ENCODE peak calls at places on chromosomes 13 and 19, in six cellular contexts. One of them, this sample, is unnamed.
A peak's percentile ranks its signal among the peaks of the same experiment; 100 is the strongest.

GRCh38 chr19:10876459-10877240 is 5.3 kb downstream of the CARM1 start:
- DNase-seq in HCT116: no peak
- DNase-seq in heart left ventricle: peak; percentile 61
- DNase-seq in CD8-positive, alpha-beta memory T cell: no peak
- DNase-seq in sigmoid colon: no peak
- DNase-seq in right atrium auricular region: peak; percentile 69
- DNase-seq in this sample: no peak

GRCh38 chr19:32566246-32566830 is 14.7 kb upstream of the PDCD5 start:
- DNase-seq in HCT116: no peak
- DNase-seq in heart left ventricle: no peak
- DNase-seq in CD8-positive, alpha-beta memory T cell: no peak
- DNase-seq in sigmoid colon: no peak
- DNase-seq in right atrium auricular region: peak; percentile 53
- DNase-seq in this sample: no peak

GRCh38 chr13:73914119-73914518 is 220.1 kb downstream of the KLF12 start:
- DNase-seq in HCT116: no peak
- DNase-seq in heart left ventricle: peak; percentile 37
- DNase-seq in CD8-positive, alpha-beta memory T cell: no peak
- DNase-seq in sigmoid colon: no peak
- DNase-seq in right atrium auricular region: no peak
- DNase-seq in this sample: no peak

GRCh38 chr19:57263244-57263643 is 17.0 kb upstream of the ZNF460 start:
- DNase-seq in HCT116: no peak
- DNase-seq in heart left ventricle: no peak
- DNase-seq in CD8-positive, alpha-beta memory T cell: no peak
- DNase-seq in sigmoid colon: no peak
- DNase-seq in right atrium auricular region: no peak
- DNase-seq in this sample: no peak

GRCh38 chr19:38799104-38799503 is 10.1 kb downstream of the LGALS7B start:
- DNase-seq in HCT116: no peak
- DNase-seq in heart left ventricle: no peak
- DNase-seq in CD8-positive, alpha-beta memory T cell: no peak
- DNase-seq in sigmoid colon: no peak
- DNase-seq in right atrium auricular region: no peak
- DNase-seq in this sample: no peak

GRCh38 chr19:34667349-34668076 is 9.4 kb downstream of the SCGB2B2 start:
- DNase-seq in HCT116: no peak
- DNase-seq in heart left ventricle: no peak
- DNase-seq in CD8-positive, alpha-beta memory T cell: no peak
- DNase-seq in sigmoid colon: no peak
- DNase-seq in right atrium auricular region: no peak
- DNase-seq in this sample: no peak

GRCh38 chr19:38862321-38863059 is 12.7 kb upstream of the HNRNPL start:
- DNase-seq in HCT116: no peak
- DNase-seq in heart left ventricle: no peak
- DNase-seq in CD8-positive, alpha-beta memory T cell: no peak
- DNase-seq in sigmoid colon: peak; percentile 94
- DNase-seq in right atrium auricular region: no peak
- DNase-seq in this sample: peak; percentile 70

GRCh38 chr19:23116802-23117571 is at the start of gene ZNF730:
- DNase-seq in HCT116: no peak
- DNase-seq in heart left ventricle: peak; percentile 87
- DNase-seq in CD8-positive, alpha-beta memory T cell: no peak
- DNase-seq in sigmoid colon: no peak
- DNase-seq in right atrium auricular region: no peak
- DNase-seq in this sample: no peak

GRCh38 chr13:35716186-35716585 is 239.7 kb upstream of the MAB21L1 start:
- DNase-seq in HCT116: no peak
- DNase-seq in heart left ventricle: no peak
- DNase-seq in CD8-positive, alpha-beta memory T cell: no peak
- DNase-seq in sigmoid colon: peak; percentile 60
- DNase-seq in right atrium auricular region: no peak
- DNase-seq in this sample: no peak

GRCh38 chr13:107581009-107581408 is 634.3 kb downstream of the LIG4 start:
- DNase-seq in HCT116: no peak
- DNase-seq in heart left ventricle: no peak
- DNase-seq in CD8-positive, alpha-beta memory T cell: no peak
- DNase-seq in sigmoid colon: no peak
- DNase-seq in right atrium auricular region: no peak
- DNase-seq in this sample: no peak

GRCh38 chr19:3572132-3572854 is 451 bp upstream of the HMG20B start:
- DNase-seq in HCT116: peak; percentile 99
- DNase-seq in heart left ventricle: peak; percentile 100
- DNase-seq in CD8-positive, alpha-beta memory T cell: peak; percentile 100
- DNase-seq in sigmoid colon: peak; percentile 100
- DNase-seq in right atrium auricular region: peak; percentile 100
- DNase-seq in this sample: peak; percentile 100

GRCh38 chr19:3575260-3575741 is 2.6 kb downstream of the HMG20B start:
- DNase-seq in HCT116: no peak
- DNase-seq in heart left ventricle: no peak
- DNase-seq in CD8-positive, alpha-beta memory T cell: no peak
- DNase-seq in sigmoid colon: no peak
- DNase-seq in right atrium auricular region: no peak
- DNase-seq in this sample: no peak

GRCh38 chr19:3573162-3573857 is 566 bp downstream of the HMG20B start:
- DNase-seq in HCT116: no peak
- DNase-seq in heart left ventricle: peak; percentile 55
- DNase-seq in CD8-positive, alpha-beta memory T cell: no peak
- DNase-seq in sigmoid colon: peak; percentile 74
- DNase-seq in right atrium auricular region: no peak
- DNase-seq in this sample: no peak

GRCh38 chr19:3572855-3573161 is at the start of gene HMG20B:
- DNase-seq in HCT116: no peak
- DNase-seq in heart left ventricle: no peak
- DNase-seq in CD8-positive, alpha-beta memory T cell: no peak
- DNase-seq in sigmoid colon: no peak
- DNase-seq in right atrium auricular region: no peak
- DNase-seq in this sample: no peak

DNA sequence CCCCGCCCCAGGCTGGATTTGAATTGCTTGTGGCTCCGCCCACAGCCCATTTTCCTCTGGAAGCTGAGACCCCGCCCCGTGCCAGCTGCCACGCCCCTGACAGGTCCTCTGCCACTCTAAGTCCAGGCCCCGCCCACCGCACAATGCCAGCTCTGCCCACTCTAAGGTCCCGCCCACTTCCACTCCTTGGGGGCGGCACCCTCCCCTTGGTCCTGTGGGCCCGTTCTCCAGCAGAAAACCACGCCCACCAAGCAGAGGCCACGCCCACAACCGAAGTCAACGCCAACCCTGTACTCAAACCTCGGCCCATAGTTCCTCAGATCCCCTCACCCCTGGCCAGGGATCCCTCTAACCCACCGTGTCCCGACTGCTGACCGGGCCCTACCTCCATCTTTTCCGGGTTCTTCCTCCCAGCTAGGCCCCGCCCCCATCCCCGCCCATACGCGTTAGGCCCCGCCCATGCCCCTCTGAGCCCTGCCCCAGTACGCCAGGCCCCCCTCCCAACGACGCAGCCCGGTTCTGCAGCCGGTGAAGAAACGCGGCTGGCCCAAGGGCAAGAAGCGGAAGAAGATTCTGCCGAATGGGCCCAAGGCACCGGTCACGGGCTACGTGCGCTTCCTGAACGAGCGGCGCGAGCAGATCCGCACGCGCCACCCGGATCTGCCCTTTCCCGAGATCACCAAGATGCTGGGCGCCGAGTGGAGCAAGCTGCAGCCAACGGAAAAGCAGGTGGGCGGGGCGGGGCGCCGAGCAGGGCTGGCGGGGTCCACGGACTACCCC is 1.3 kb downstream of the HMG20B start:
- DNase-seq in HCT116: peak; percentile 97
- DNase-seq in heart left ventricle: peak; percentile 87
- DNase-seq in CD8-positive, alpha-beta memory T cell: peak; percentile 84
- DNase-seq in sigmoid colon: peak; percentile 89
- DNase-seq in right atrium auricular region: peak; percentile 75
- DNase-seq in this sample: peak; percentile 81
- H3K27ac ChIP-seq in HCT116: peak overlapping the region; percentile 93
- H3K27ac ChIP-seq in heart left ventricle: no peak overlapping the region
- H3K27ac ChIP-seq in CD8-positive, alpha-beta memory T cell: peak overlapping the region; percentile 69
- H3K27ac ChIP-seq in sigmoid colon: peak overlapping the region; percentile 76
- H3K27ac ChIP-seq in right atrium auricular region: no peak overlapping the region
- H3K27ac ChIP-seq in this sample: peak overlapping the region; percentile 82

DNA sequence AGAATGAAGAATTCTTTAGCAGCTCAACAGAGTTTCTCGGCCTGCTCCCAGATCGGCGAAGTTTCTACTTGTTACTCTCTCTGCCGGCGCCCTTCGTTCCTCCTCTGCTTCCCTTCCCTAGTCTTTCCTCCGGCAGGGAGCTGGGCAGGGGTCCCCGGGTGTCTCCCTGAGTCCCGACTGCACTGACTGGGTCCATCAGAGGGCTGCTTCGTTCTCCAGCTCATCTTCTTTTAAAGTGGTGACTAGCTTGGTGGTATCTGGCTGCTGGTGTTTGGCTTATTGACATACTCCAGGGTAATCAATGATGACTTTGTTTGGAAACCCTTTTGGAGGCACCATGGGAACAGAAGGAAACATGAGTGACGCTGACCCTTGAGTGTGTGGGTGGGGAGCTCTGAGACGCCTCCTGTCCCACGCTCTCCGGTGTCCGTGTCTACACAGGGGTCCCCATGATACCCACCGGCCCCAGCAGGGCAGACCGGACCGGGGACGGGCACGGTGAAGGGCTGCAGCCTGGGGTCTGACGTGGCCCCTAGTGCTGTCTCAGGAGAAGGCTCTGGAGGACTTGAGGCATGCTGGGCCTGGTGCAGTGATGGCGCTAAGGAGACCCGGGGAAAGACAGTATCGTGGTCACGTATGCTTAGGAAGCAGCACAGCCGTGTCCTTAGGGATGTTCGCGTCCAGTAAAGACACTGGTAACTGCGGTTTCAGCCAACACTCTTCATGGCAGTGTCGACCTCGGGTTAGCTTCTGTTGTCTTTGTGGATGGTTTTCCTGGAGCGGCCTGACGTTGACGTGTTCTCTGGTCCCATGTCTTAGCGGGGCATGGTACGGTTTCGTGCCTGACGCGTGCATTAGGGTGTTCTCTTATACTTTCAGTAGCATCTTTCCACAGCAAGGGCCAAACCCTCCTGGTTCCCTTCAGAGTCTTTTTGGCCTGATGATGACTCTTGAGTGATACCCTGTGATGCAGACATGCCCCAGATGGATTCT is 23.8 kb downstream of the NAXD start:
- DNase-seq in HCT116: no peak
- DNase-seq in heart left ventricle: no peak
- DNase-seq in CD8-positive, alpha-beta memory T cell: no peak
- DNase-seq in sigmoid colon: no peak
- DNase-seq in right atrium auricular region: no peak
- DNase-seq in this sample: no peak
- H3K27ac ChIP-seq in HCT116: no peak overlapping the region
- H3K27ac ChIP-seq in heart left ventricle: no peak overlapping the region
- H3K27ac ChIP-seq in CD8-positive, alpha-beta memory T cell: no peak overlapping the region
- H3K27ac ChIP-seq in sigmoid colon: no peak overlapping the region
- H3K27ac ChIP-seq in right atrium auricular region: no peak overlapping the region
- H3K27ac ChIP-seq in this sample: no peak overlapping the region

DNA sequence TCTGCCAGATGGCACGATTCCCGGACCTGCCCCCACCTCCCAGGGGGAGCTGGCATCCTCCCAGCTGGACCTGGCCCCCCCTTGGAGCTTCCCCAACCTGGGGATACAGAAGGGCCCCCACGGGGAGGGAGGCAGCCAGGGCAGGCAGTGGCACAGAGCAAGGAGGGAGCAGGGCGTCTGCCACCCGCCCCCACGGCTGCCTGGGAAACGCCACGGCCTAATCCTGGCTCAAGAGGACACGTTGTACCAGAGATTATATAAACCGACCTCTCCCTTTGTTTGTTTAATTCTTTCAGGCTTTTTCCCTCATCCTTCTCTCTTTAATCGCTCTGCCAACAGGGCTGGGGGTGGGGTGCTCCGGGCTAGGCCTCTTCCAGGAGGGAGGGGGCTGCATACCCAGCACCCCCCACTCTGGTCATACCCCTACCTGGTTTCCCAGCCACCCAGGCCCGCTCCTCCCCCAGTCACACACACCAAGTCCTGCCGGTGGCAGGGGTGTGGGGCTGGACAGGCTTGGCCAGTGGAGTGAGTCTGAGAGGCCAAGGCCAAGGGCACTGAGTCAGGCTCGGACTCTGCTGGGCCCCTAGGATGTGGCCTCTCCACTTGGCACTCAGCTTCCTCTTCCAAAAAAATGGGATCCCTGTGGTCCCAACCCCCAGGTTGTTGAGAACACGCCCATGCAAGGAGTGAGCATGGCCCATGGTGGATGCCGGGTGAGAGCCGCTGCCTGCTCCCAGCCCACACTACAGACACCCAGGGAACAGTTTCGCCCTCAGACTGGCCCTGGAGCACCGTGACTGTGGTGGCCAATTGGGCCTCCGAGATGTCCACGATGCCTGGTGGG is 29.5 kb upstream of the NFIC start:
- DNase-seq in HCT116: no peak
- DNase-seq in heart left ventricle: peak; percentile 93
- DNase-seq in CD8-positive, alpha-beta memory T cell: no peak
- DNase-seq in sigmoid colon: peak; percentile 99
- DNase-seq in right atrium auricular region: peak; percentile 94
- DNase-seq in this sample: peak; percentile 90
- H3K27ac ChIP-seq in HCT116: no peak overlapping the region
- H3K27ac ChIP-seq in heart left ventricle: peak overlapping the region; percentile 90
- H3K27ac ChIP-seq in CD8-positive, alpha-beta memory T cell: no peak overlapping the region
- H3K27ac ChIP-seq in sigmoid colon: peak overlapping the region; percentile 93
- H3K27ac ChIP-seq in right atrium auricular region: peak overlapping the region; percentile 92
- H3K27ac ChIP-seq in this sample: peak overlapping the region; percentile 98

GRCh38 chr19:14494910-14495677 is 833 bp downstream of the GIPC1 start:
- DNase-seq in HCT116: no peak
- DNase-seq in heart left ventricle: no peak
- DNase-seq in CD8-positive, alpha-beta memory T cell: no peak
- DNase-seq in sigmoid colon: peak; percentile 64
- DNase-seq in right atrium auricular region: no peak
- DNase-seq in this sample: no peak
- H3K27ac ChIP-seq in HCT116: peak overlapping the region; percentile 58
- H3K27ac ChIP-seq in heart left ventricle: peak overlapping the region; percentile 88
- H3K27ac ChIP-seq in CD8-positive, alpha-beta memory T cell: peak overlapping the region; percentile 51
- H3K27ac ChIP-seq in sigmoid colon: peak overlapping the region; percentile 83
- H3K27ac ChIP-seq in right atrium auricular region: peak overlapping the region; percentile 82
- H3K27ac ChIP-seq in this sample: peak overlapping the region; percentile 81

DNA sequence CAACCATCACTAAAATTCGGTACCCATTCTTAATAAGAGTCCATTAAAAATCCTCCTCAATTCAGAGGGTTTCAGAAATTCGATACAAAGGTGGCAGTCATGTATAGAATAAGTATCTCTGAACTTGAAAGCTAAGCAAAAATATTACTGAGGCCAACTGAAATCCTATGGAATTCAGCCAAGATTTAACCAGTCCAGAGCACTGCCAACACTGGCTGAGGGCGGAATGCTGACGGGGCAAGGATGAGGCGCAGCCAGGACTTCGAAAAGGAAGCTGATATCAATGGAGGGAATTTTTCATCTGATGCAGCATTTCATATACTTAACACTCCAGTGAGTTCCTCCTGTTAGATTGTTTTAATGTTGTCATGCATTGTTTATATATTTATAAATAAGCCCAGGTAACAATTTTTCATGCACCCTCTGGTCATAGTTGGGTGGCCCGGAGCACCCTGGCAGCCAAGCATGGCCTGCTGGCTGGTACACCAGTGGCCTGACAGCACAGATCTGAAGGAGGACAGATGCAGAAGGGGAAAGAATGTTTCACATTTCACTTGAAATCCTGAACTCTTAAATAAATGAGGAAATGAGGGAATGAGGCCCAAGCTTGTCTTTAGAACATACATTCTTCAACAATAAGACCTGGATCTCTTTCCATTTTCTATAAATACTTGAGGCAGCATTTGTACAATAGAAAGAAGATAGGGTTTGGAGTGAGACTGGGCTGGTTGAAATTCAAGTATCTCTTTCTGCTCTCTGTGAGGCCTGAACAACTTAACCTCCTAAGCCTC is 41.5 kb downstream of the WDFY2 start:
- DNase-seq in HCT116: no peak
- DNase-seq in heart left ventricle: peak; percentile 44
- DNase-seq in CD8-positive, alpha-beta memory T cell: no peak
- DNase-seq in sigmoid colon: no peak
- DNase-seq in right atrium auricular region: no peak
- DNase-seq in this sample: no peak
- H3K27ac ChIP-seq in HCT116: no peak overlapping the region
- H3K27ac ChIP-seq in heart left ventricle: peak overlapping the region; percentile 18
- H3K27ac ChIP-seq in CD8-positive, alpha-beta memory T cell: no peak overlapping the region
- H3K27ac ChIP-seq in sigmoid colon: no peak overlapping the region
- H3K27ac ChIP-seq in right atrium auricular region: no peak overlapping the region
- H3K27ac ChIP-seq in this sample: no peak overlapping the region

This sample was measured in Peyer's patch.